ENCODE peak calls at places on chromosome 15, in seven cellular contexts. Z is esophagus squamous epithelium, K is heart left ventricle, J is body of pancreas, G is stomach, O is transverse colon, D is HCT116. I is an unnamed sample.

GRCh38 chr15:47503884-47504283 is 213.4 kb upstream of the SEMA6D start:
- DNase-seq in G (no peak), J (no peak), O (no peak), D (no peak), K (no peak), Z (no peak), I (no peak)

GRCh38 chr15:97627634-97628033 is 332.9 kb upstream of the ARRDC4 start:
- DNase-seq in D (no peak), K (no peak), J (no peak), Z (no peak), G (no peak), O (no peak), I (no peak)

GRCh38 chr15:78044407-78045155 is 32.9 kb downstream of the TBC1D2B start:
- DNase-seq in D (no peak), Z (no peak), G (no peak), J (no peak), K (no peak), O (no peak), I (no peak)

GRCh38 chr15:93333826-93334225 is 244.8 kb upstream of the RGMA start:
- DNase-seq in G (no peak), J (no peak), O (no peak), K (no peak), D (no peak), Z (no peak), I (no peak)

GRCh38 chr15:95919460-95919859 is 411.0 kb upstream of the NR2F2 start:
- DNase-seq in O (no peak), Z (no peak), K (no peak), G (no peak), D (no peak), J (no peak), I (no peak)

GRCh38 chr15:70127288-70127746 is 29.6 kb upstream of the TLE3 start:
- DNase-seq in J (peak; percentile 48), K (peak; percentile 58), O (peak; percentile 37), G (peak; percentile 47), D (no peak), Z (no peak), I (no peak)

GRCh38 chr15:80801891-80802680 is 22.9 kb downstream of the CEMIP start:
- DNase-seq in D (no peak), Z (no peak), J (no peak), O (peak; percentile 32), K (peak; percentile 29), G (no peak), I (peak; percentile 49)

GRCh38 chr15:76253851-76254440 is 57.3 kb downstream of the ETFA start:
- DNase-seq in Z (no peak), J (no peak), O (no peak), K (no peak), G (no peak), D (no peak), I (no peak)

GRCh38 chr15:70870066-70870465 is 16.1 kb upstream of the LARP6 start:
- DNase-seq in Z (no peak), J (no peak), O (no peak), K (no peak), G (no peak), D (no peak), I (no peak)

GRCh38 chr15:48330045-48330840 is 986 bp upstream of the DUT start:
- DNase-seq in D (no peak), J (no peak), K (no peak), Z (no peak), G (no peak), O (no peak), I (no peak)

GRCh38 chr15:91023720-91024119 is 1.3 kb upstream of the VPS33B start:
- DNase-seq in K (no peak), G (no peak), J (no peak), Z (no peak), D (no peak), O (no peak), I (no peak)

GRCh38 chr15:91018178-91018577 is 4.2 kb downstream of the VPS33B start:
- DNase-seq in Z (no peak), J (no peak), G (no peak), D (no peak), K (no peak), O (no peak), I (no peak)

GRCh38 chr15:91021516-91022074 is 799 bp downstream of the VPS33B start:
- DNase-seq in K (no peak), Z (no peak), D (no peak), G (no peak), O (no peak), J (no peak), I (no peak)

GRCh38 chr15:91022832-91023129 is 387 bp upstream of the VPS33B start:
- DNase-seq in Z (no peak), K (no peak), D (no peak), O (no peak), J (no peak), G (no peak), I (no peak)

DNA sequence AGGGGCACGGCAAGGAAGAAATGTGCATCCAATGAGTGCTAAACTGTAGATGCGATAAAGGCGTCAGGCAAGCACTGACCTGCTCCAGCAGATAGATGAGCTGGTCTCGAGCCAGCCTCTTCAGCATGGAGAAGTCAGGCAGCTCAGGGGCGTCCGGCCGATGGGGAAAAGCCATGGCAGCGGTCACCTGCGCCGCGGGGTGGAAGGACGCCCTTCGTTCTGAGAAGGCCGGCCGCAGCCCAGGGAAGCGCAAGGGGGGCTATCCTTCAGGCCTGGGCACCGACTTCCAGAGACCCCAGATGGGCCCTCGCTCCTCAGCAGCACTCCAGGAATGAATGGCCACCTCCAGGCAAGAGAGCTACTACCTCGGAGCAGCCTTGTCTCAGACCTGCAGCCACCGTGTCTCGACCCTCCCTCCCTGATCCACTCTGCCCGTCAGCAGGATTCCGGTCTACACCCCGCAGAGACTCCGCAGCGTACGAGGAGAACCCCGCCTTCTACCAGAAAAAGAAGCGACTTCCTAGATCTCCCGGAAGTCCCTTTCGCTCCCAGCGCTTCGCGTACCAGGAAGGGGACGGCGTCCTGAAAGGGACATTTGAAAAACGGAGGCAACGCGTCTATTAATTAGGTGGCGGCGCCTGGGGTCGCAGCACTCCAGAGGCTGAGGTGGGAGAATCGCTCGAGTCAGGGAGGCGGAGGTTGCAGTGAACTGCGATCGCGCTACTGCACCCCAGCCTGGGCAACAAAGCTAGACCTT is at the start of gene VPS33B:
- DNase-seq in Z (peak; percentile 18), K (peak; percentile 90), J (peak; percentile 79), D (peak; percentile 81), G (peak; percentile 85), O (peak; percentile 90), I (peak; percentile 50)
- TF ChIP-seq POLR2A in Z (no peak), K (no peak), J (peak; percentile 62), D (no peak), G (no peak), O (peak; percentile 53), I (peak; percentile 60)

GRCh38 chr15:72235298-72235697 is 4.3 kb upstream of the PKM start:
- DNase-seq in D (no peak), Z (no peak), G (no peak), J (no peak), K (no peak), O (no peak), I (no peak)

GRCh38 chr15:72238586-72238985 is 7.6 kb upstream of the PKM start:
- DNase-seq in O (no peak), D (no peak), J (no peak), G (no peak), K (no peak), Z (no peak), I (no peak)

GRCh38 chr15:72236381-72237285 is 5.6 kb upstream of the PKM start:
- DNase-seq in J (no peak), G (no peak), Z (no peak), D (no peak), K (no peak), O (no peak), I (no peak)

GRCh38 chr15:72239652-72240051 is 8.7 kb upstream of the PKM start:
- DNase-seq in G (no peak), Z (no peak), O (no peak), K (no peak), D (no peak), J (no peak), I (no peak)

DNA sequence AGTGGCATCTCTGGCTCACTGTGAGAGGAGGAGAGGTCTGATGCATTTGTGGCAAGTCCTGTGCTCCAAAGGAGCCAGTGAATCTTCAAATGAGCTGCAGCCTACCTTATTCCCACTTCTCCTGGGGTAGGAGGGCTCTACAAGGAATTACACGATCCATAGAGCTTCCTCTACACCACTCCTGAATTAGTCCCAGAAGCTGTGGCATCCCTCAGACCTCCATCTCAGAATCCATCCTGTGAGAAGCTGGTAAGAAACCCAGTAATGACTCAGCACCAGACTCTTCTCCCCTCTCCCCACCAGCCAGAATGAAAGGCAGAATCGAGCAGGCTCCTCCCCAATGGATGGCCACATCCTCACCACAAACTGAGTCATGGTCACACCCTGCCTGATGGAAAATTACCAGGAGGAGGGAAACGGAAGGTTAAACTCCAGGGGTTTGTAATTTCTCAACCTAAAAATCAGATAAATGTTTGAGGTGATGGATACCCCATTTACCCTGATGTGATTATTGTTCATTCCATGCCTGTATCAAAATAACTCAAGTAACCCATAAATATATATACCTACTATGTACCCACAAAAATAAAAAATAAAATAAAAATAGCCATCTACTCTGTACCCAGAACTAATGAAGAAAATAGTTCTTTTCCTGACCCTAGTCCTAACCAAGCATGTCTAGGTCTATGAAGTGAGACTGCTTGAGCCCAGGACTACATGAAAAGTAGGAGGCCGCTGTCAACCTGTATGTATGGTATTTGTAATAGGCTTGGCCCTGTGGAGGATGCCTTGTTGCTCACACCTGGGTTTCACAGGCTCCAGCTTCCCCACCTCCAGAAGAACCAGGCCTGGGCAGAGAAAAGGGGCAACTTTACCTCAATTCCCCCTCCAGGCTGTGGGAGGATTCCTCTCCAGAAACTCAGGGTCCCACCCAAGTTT is 6.6 kb upstream of the PKM start:
- DNase-seq in D (peak; percentile 92), K (peak; percentile 71), O (peak; percentile 51), J (peak; percentile 32), G (peak; percentile 64), Z (no peak), I (peak; percentile 58)
- TF ChIP-seq POLR2A in D (peak; percentile 38), K (no peak), O (no peak), J (no peak), G (no peak), Z (no peak), I (peak; percentile 60)

GRCh38 chr15:67544475-67544874 is 2.0 kb downstream of the MAP2K5 start:
- DNase-seq in J (no peak), Z (no peak), K (no peak), G (no peak), O (no peak), D (no peak), I (no peak)

GRCh38 chr15:67545864-67546263 is 3.4 kb downstream of the MAP2K5 start:
- DNase-seq in J (no peak), G (no peak), D (no peak), Z (no peak), K (no peak), O (no peak), I (no peak)

GRCh38 chr15:67543348-67543718 is 830 bp downstream of the MAP2K5 start:
- DNase-seq in K (peak; percentile 21), Z (no peak), G (no peak), O (peak; percentile 36), D (no peak), J (peak; percentile 31), I (no peak)

GRCh38 chr15:67542192-67542461 is 376 bp upstream of the MAP2K5 start:
- DNase-seq in J (no peak), G (no peak), Z (no peak), D (no peak), K (no peak), O (no peak), I (no peak)

GRCh38 chr15:67542462-67543347 is at the start of gene MAP2K5:
- DNase-seq in O (peak; percentile 90), J (peak; percentile 84), K (peak; percentile 93), G (peak; percentile 88), Z (peak; percentile 10), D (no peak), I (peak; percentile 44)
- TF ChIP-seq POLR2A in O (peak; percentile 77), J (peak; percentile 69), K (peak; percentile 17), G (no peak), Z (no peak), D (peak; percentile 58), I (peak; percentile 63)

GRCh38 chr15:91521996-91522395 is 331.5 kb upstream of the SLCO3A1 start:
- DNase-seq in J (no peak), Z (no peak), K (no peak), O (no peak), D (no peak), G (no peak), I (no peak)
- TF ChIP-seq POLR2A in J (no peak), Z (no peak), K (no peak), O (no peak), D (no peak), G (no peak), I (no peak)

I was measured in H54.